ENCODE peak calls at places on chromosomes 12 and 14, in four cellular contexts. K, R, T and X are unnamed samples.

GRCh38 chr12:54053625-54054441 is at the start of gene HOXC4:
- DNase-seq in R (no peak), K (no peak), T (no peak), X (peak; percentile 35)

GRCh38 chr12:28535216-28535615 is 345.0 kb downstream of the CCDC91 start:
- DNase-seq in K (peak; percentile 9), R (no peak), T (no peak), X (peak; percentile 64)

GRCh38 chr12:26126340-26127284 is 1.8 kb upstream of the BHLHE41 start:
- DNase-seq in R (peak; percentile 66), T (peak; percentile 94), K (no peak), X (peak; percentile 83)

GRCh38 chr14:68822964-68823363 is 30.1 kb upstream of the ZFP36L1 start:
- DNase-seq in T (no peak), K (no peak), R (no peak), X (no peak)

GRCh38 chr14:71372411-71372838 is 465.2 kb downstream of the PCNX1 start:
- DNase-seq in K (no peak), R (no peak), T (no peak), X (peak; percentile 84)

GRCh38 chr14:76501156-76501555 is 125.2 kb downstream of the ESRRB start:
- DNase-seq in K (no peak), T (no peak), R (no peak), X (no peak)

GRCh38 chr12:47360771-47361388 is 281.1 kb upstream of the AMIGO2 start:
- DNase-seq in K (no peak), R (no peak), T (no peak), X (peak; percentile 31)

GRCh38 chr12:3117628-3118027 is 40.4 kb downstream of the TSPAN9 start:
- DNase-seq in K (peak; percentile 88), R (no peak), T (no peak), X (peak; percentile 88)

GRCh38 chr12:2346405-2346804 is 293.6 kb downstream of the CACNA1C start:
- DNase-seq in K (no peak), R (no peak), T (no peak), X (no peak)

GRCh38 chr12:5963515-5963914 is 18.5 kb upstream of the ANO2 start:
- DNase-seq in K (no peak), T (no peak), R (no peak), X (no peak)

DNA sequence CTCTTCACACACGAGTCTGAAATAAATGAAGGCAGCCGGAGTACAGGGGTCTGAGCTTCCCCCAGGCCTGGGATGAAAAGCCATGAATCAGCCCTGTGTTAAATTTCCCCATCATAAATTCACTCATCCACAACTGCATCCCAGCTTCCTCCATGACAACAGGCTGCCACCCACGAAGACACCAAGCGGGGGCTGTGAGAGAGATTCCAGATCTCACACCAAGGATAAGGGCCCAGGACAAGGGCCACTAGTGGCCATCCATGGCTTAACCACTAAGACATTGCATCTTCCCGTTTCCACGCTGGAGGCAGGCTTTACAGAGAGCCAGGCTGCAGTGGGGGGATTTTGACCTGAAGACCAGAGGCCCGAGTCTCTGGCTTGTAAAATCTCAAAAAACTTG is 94.0 kb upstream of the NCOR2 start:
- DNase-seq in T (no peak), R (no peak), K (no peak), X (no peak)
- TF ChIP-seq CTCF in T (no peak), R (no peak), K (no peak), X (no peak)

GRCh38 chr14:21894003-21894897 is 220.6 kb upstream of the OR4E1 start:
- DNase-seq in R (no peak), T (peak; percentile 52), K (no peak), X (no peak)
- TF ChIP-seq CTCF in R (peak; percentile 49), T (peak; percentile 70), K (no peak), X (peak; percentile 26)

GRCh38 chr12:39503445-39503844 is 60.5 kb upstream of the KIF21A start:
- DNase-seq in R (no peak), T (no peak), K (no peak), X (peak; percentile 75)
- TF ChIP-seq CTCF in R (peak; percentile 27), T (no peak), K (no peak), X (peak; percentile 54)

DNA sequence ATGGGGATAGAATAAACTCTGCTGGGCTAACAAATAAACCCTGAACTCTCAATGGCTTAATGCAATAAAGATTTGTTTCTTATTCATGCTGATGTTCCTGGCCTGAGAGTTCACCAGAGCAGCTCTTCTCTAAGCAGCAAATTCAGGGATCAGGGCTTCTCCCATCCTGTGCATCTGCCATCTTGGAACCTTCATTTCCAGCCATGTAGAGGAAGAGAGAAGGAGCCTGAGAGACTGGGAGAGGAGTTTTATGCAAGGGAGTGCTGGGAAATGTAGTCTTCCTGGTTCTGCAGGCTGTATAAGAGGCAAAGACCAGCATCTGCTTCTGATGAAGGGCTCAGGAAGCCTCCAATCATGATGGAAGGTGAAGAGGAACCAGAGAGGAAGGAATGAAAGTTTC is 20.6 kb upstream of the APOLD1 start:
- DNase-seq in K (no peak), R (no peak), T (no peak), X (no peak)
- TF ChIP-seq CTCF in K (no peak), R (no peak), T (no peak), X (no peak)

DNA sequence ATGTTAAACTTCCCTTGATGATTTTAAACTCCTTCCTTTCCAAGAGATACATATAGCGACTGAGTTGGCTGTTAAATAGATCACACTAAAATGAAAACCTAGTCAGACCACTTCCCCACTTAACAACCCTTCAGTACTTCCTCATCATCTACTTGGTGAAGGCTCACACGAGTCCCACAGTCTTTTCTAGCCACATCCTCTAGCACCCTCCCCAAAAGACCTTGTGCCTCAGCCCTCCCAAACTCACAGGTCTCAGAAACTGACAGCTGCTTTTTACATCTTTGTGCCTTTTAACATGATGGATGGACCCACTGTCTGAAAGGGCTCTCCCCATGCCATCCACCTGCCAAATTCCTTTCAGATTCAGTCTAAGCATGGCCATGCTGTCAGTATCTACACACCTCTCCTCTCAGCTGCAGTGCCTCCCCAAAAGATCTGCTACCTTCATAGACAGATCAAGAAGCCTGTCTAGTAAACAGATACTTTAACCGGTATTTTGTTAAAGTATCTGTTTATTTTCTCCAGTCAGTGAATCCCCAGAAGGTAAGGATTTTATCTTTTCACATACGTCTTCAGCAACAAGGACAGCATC is 65.1 kb upstream of the GPHB5 start:
- DNase-seq in R (no peak), K (no peak), T (no peak), X (no peak)
- TF ChIP-seq CTCF in R (no peak), K (no peak), T (no peak), X (no peak)